ENCODE peak calls at places on chromosomes 6 and 20, in four cellular contexts. W, D, C and K are unnamed samples. For H3K4me1, the result is how much of the 10 kb centered on the place peaks cover.

GRCh38 chr6:80537321-80537972 is 431.0 kb downstream of the BCKDHB start:
- DNase-seq in D (no peak), C (no peak), W (no peak), K (no peak)

GRCh38 chr6:158037021-158037420 is 55.4 kb downstream of the SYNJ2 start:
- DNase-seq in C (no peak), W (no peak), D (no peak), K (no peak)

GRCh38 chr6:40988634-40989033 is 50.4 kb downstream of the UNC5CL start:
- DNase-seq in W (no peak), D (peak), C (no peak), K (peak)

GRCh38 chr20:56809668-56810067 is 180.6 kb downstream of the TFAP2C start:
- DNase-seq in C (no peak), D (no peak), W (no peak), K (no peak)

GRCh38 chr6:163900570-163900969 is 486.1 kb downstream of the QKI start:
- DNase-seq in C (no peak), W (no peak), D (no peak), K (no peak)

GRCh38 chr6:126039284-126039683 is 52.9 kb downstream of the TRMT11 start:
- DNase-seq in C (no peak), W (no peak), D (peak), K (no peak)

GRCh38 chr6:108002365-108003221 is 44.6 kb upstream of the SEC63 start:
- DNase-seq in C (peak), D (peak), W (no peak), K (no peak)

GRCh38 chr20:45289942-45290676 is 16.5 kb upstream of the RBPJL start:
- DNase-seq in C (no peak), W (no peak), D (no peak), K (no peak)

GRCh38 chr6:160263214-160263939 is 4.8 kb upstream of the SLC22A2 start:
- DNase-seq in D (no peak), C (no peak), W (no peak), K (peak)

GRCh38 chr6:108921547-108922331 is 73.5 kb downstream of the ARMC2 start:
- DNase-seq in W (peak), C (no peak), D (no peak), K (no peak)

GRCh38 chr6:17226766-17227338 is 54.3 kb upstream of the RBM24 start:
- DNase-seq in W (no peak), C (no peak), D (no peak), K (no peak)

GRCh38 chr6:156993713-156994112 is 216.5 kb downstream of the ARID1B start:
- DNase-seq in W (no peak), C (no peak), D (no peak), K (no peak)

GRCh38 chr20:47035191-47035590 is 140.5 kb downstream of the EYA2 start:
- DNase-seq in W (no peak), D (no peak), C (no peak), K (no peak)

GRCh38 chr6:50030777-50031562 is 9.2 kb upstream of the DEFB110 start:
- DNase-seq in D (peak), W (no peak), C (no peak), K (no peak)

DNA sequence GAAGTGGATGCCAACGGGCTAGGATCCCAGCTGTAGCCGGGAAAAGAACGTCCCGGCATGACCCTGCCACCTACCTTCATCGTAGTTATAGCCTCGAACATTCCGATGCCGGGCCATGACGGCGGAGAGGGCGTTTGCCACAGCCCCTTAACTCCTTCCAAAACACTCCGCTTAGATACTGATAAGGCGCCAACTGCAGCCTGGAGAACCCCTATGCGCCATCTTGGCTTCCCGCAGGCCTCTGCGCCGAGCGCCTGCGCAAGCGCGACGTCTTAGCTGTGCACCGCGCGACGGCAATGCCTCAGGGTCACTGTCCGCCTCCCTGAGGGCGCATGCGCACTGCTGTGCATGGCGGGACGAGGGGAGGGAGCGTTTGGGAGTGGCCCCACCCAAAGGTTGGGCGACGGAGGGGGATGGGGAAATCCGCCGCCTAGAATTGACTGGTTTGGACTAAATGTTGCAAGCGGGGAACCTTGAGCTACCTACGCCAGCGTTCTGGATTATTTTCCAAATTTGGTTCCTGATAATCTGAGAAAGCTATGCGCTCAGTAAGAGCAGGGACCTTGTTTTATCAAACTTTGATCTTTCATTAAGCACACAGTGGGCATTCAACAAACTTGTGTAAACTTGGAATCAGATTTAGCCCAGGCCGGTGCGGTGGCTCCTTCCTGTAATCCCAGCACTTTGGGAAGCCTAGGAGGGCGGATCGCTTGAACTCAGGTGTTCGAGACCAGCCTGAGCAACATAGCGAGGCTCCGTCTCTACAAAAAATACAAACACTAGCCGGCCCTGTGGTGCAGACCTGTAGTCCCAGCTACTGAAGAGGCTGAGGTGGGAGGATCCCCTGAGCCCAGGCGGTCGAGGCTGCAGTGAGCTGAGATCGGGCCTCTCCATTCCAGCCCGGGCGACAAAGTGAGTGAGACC is at the start of gene HBS1L:
- DNase-seq in D (peak), C (peak), W (peak), K (peak)
- TF ChIP-seq EP300 in D (no peak), C (no peak), W (no peak), K (no peak)

GRCh38 chr20:5074050-5074674 is 45.6 kb downstream of the PCNA start:
- DNase-seq in W (no peak), D (no peak), C (no peak), K (no peak)
- H3K27ac ChIP-seq in W (no peak), D (peak), C (peak), K (no peak)

GRCh38 chr20:21512634-21513180 is 1.2 kb downstream of the NKX2-2 start:
- DNase-seq in D (no peak), W (no peak), C (no peak), K (no peak)
- H3K4me1 ChIP-seq in D (under half), W (under half), C (half or more), K (half or more)

GRCh38 chr20:50928469-50928868 is 2.8 kb downstream of the ADNP start:
- DNase-seq in W (no peak), C (no peak), D (no peak), K (no peak)

GRCh38 chr20:50931306-50932015 is at the start of gene ADNP:
- DNase-seq in D (peak), W (peak), C (peak), K (peak)

GRCh38 chr20:50930139-50931047 is 844 bp downstream of the ADNP start:
- DNase-seq in W (peak), C (no peak), D (peak), K (no peak)

GRCh38 chr20:50931048-50931305 is 260 bp downstream of the ADNP start:
- DNase-seq in W (no peak), C (no peak), D (no peak), K (no peak)

DNA sequence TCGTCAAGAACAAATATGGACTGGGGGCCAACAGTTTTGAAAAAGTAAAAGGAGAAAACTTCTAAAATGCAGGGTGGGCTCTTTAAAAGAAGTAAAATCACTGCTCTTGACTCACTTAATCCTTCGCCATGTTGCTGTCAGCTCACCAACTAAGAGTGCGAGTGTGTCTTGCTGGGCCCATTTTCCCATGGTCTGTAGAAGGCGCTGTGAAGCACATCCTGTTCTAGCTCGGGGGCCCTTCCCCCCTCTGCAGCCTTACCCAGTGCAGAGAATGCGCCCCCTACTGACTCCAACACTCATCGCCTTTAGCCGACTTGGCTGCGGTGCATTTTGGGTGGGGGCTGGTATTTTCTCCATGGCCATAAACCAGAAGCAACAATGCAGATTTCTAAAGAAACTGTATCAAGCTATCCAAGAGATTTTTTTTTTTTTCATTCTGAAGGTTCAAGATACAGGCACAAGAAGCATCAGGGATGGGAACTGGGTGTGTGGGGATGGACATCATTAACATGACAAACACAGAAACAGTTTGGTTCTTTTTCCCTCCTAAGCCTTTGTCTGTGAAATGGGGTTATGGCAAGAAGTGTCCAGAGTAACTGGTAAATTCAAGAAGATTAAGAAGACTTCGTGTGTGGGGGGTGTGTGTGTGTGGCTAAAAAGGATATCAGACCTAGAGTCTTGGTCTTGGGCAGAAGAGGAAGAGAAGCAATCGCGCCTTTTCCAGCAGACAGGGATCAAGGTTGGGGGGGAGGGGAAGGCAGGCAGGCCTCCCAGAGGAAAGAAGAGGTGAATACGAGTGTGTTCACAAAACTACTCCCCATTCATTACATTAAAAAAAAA is 1.7 kb downstream of the ADNP start:
- DNase-seq in W (peak), D (peak), C (peak), K (peak)
- TF ChIP-seq EP300 in W (no peak), D (no peak), C (no peak), K (no peak)

GRCh38 chr6:14726816-14727493 is 518.9 kb upstream of the JARID2 start:
- DNase-seq in D (no peak), C (no peak), W (no peak), K (no peak)

GRCh38 chr6:14729186-14729871 is 516.5 kb upstream of the JARID2 start:
- DNase-seq in C (no peak), W (no peak), D (no peak), K (no peak)

GRCh38 chr6:14728396-14729024 is 517.4 kb upstream of the JARID2 start:
- DNase-seq in D (no peak), C (peak), W (no peak), K (no peak)

GRCh38 chr6:14730654-14731053 is 515.2 kb upstream of the JARID2 start:
- DNase-seq in C (no peak), W (no peak), D (no peak), K (no peak)

DNA sequence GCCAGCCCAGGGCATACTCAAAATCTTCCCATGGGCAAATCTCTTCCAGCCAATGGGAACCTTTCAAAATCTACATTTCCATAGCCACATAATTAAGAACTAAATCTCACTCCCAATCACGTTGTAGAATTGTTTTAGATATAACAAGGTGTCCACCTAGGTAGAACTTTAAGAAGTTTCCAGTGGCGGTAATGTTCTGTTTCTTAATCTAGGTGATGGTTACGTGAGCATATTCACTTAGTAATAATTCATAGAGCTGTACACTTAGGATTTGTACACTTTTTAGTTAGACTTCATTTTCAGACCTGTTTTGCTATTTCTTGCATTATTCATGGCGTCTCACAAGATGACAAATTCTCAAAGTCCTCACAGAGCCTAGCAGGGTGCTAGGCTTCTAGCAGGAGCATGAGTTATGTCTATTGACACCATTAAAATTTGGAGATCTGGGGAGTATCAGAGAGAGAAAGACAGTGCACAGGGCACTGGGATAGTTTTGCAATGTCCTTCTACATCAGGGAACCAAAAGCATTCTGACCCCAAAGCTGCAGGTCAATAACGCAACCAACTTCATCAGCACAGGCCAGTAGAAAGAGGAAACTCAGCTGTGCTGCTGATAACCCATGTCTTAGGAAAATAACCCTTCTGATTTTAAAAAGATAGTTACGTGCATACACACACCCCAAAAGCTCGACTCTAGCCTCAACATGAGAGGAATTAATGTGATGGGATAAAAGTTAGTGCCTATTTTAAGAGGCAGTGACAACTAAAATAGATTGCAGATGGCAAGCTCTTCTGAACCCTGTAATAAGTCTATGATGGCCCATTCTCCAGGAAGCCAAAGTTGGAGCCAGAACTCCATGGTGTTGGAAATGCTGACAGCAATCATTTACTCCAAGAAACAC is 518.1 kb upstream of the JARID2 start:
- DNase-seq in D (no peak), W (no peak), C (peak), K (no peak)
- H3K27ac ChIP-seq in D (peak), W (no peak), C (peak), K (peak)

GRCh38 chr6:14873781-14874446 is 372.0 kb upstream of the JARID2 start:
- DNase-seq in W (no peak), D (no peak), C (no peak), K (no peak)
- H3K4me1 ChIP-seq in W (under half), D (under half), C (under half), K (under half)

GRCh38 chr6:170028629-170029345 is 262.1 kb downstream of the DLL1 start:
- DNase-seq in W (no peak), C (peak), D (no peak), K (no peak)

GRCh38 chr6:170024940-170025339 is 265.9 kb downstream of the DLL1 start:
- DNase-seq in C (peak), D (no peak), W (peak), K (no peak)

GRCh38 chr6:170025341-170026271 is 265.3 kb downstream of the DLL1 start:
- DNase-seq in D (no peak), C (peak), W (no peak), K (no peak)

GRCh38 chr6:170027111-170028043 is 263.5 kb downstream of the DLL1 start:
- DNase-seq in W (no peak), C (peak), D (no peak), K (no peak)

GRCh38 chr6:170026272-170027110 is 264.4 kb downstream of the DLL1 start:
- DNase-seq in D (no peak), W (no peak), C (peak), K (no peak)
- TF ChIP-seq EP300 in D (no peak), W (no peak), C (no peak), K (no peak)